ENCODE peak calls at places on chromosomes 16 and 17, in seven cellular contexts. R, S, A, F, W, Y and Z are unnamed samples.
A peak's percentile ranks its signal among the peaks of the same experiment; 100 is the strongest.

GRCh38 chr16:54291981-54292487 is 5.4 kb upstream of the IRX3 start:
- DNase-seq in R (no peak), S (no peak), A (no peak), F (no peak), W (no peak), Y (no peak), Z (no peak)

GRCh38 chr16:64830653-64831052 is 291.2 kb downstream of the CDH11 start:
- DNase-seq in R (no peak), S (no peak), A (no peak), F (no peak), W (no peak), Y (no peak), Z (no peak)

GRCh38 chr16:50956637-50957036 is 194.4 kb downstream of the SALL1 start:
- DNase-seq in R (no peak), S (no peak), A (no peak), F (no peak), W (no peak), Y (no peak), Z (no peak)

GRCh38 chr16:75606507-75606906 is 16.6 kb downstream of the ADAT1 start:
- DNase-seq in R (no peak), S (no peak), A (no peak), F (no peak), W (no peak), Y (no peak), Z (no peak)

GRCh38 chr16:5523794-5524193 is 426.2 kb upstream of the EEF2KMT start:
- DNase-seq in R (no peak), S (no peak), A (no peak), F (no peak), W (no peak), Y (no peak), Z (peak; percentile 68)

GRCh38 chr16:1089822-1090619 is 6.0 kb downstream of the C1QTNF8 start:
- DNase-seq in R (no peak), S (no peak), A (no peak), F (no peak), W (no peak), Y (no peak), Z (no peak)

GRCh38 chr16:56861092-56861610 is 3.9 kb upstream of the SLC12A3 start:
- DNase-seq in R (no peak), S (no peak), A (peak; percentile 22), F (no peak), W (no peak), Y (no peak), Z (peak; percentile 44)

GRCh38 chr17:64358261-64358788 is 32.3 kb downstream of the PECAM1 start:
- DNase-seq in R (no peak), S (no peak), A (no peak), F (no peak), W (no peak), Y (no peak), Z (no peak)

GRCh38 chr17:7862692-7863437 is 5.1 kb downstream of the CYB5D1 start:
- DNase-seq in R (peak; percentile 54), S (no peak), A (peak; percentile 34), F (peak; percentile 61), W (peak; percentile 77), Y (peak; percentile 44), Z (peak; percentile 80)

GRCh38 chr16:75238853-75239371 is 12.5 kb downstream of the BCAR1 start:
- DNase-seq in R (peak; percentile 80), S (no peak), A (no peak), F (no peak), W (peak; percentile 10), Y (no peak), Z (peak; percentile 56)

GRCh38 chr16:3375680-3376079 is 20.0 kb downstream of the OR2C1 start:
- DNase-seq in R (no peak), S (no peak), A (no peak), F (no peak), W (no peak), Y (no peak), Z (no peak)

GRCh38 chr16:89366561-89367537 is 123.5 kb downstream of the ANKRD11 start:
- DNase-seq in R (no peak), S (peak; percentile 55), A (no peak), F (no peak), W (no peak), Y (no peak), Z (no peak)

GRCh38 chr16:22192261-22193133 is 13.6 kb upstream of the EEF2K start:
- DNase-seq in R (peak; percentile 74), S (peak; percentile 70), A (peak; percentile 60), F (peak; percentile 82), W (no peak), Y (no peak), Z (peak; percentile 33)

GRCh38 chr16:69003500-69003899 is 102.0 kb upstream of the HAS3 start:
- DNase-seq in R (no peak), S (no peak), A (no peak), F (no peak), W (no peak), Y (no peak), Z (no peak)

GRCh38 chr17:70597774-70598173 is 428.4 kb downstream of the KCNJ2 start:
- DNase-seq in R (no peak), S (no peak), A (no peak), F (no peak), W (no peak), Y (no peak), Z (no peak)

GRCh38 chr16:7601100-7601499 is 268.5 kb downstream of the RBFOX1 start:
- DNase-seq in R (no peak), S (no peak), A (no peak), F (no peak), W (no peak), Y (no peak), Z (no peak)

GRCh38 chr16:48558269-48558915 is 51.6 kb downstream of the N4BP1 start:
- DNase-seq in R (peak; percentile 48), S (no peak), A (no peak), F (no peak), W (no peak), Y (no peak), Z (no peak)

GRCh38 chr16:28280881-28281836 is 11.2 kb upstream of the SBK1 start:
- DNase-seq in R (peak; percentile 4), S (no peak), A (no peak), F (no peak), W (no peak), Y (no peak), Z (peak; percentile 46)

GRCh38 chr16:81237942-81238295 is 570 bp upstream of the BCO1 start:
- DNase-seq in R (no peak), S (no peak), A (no peak), F (no peak), W (no peak), Y (no peak), Z (no peak)

GRCh38 chr17:45138911-45139532 is 3.5 kb downstream of the ACBD4 start:
- DNase-seq in R (no peak), S (no peak), A (no peak), F (no peak), W (no peak), Y (no peak), Z (no peak)

GRCh38 chr16:23578096-23578830 is 17.9 kb downstream of the NDUFAB1 start:
- DNase-seq in R (no peak), S (no peak), A (no peak), F (no peak), W (no peak), Y (no peak), Z (no peak)

GRCh38 chr16:7405166-7405565 is 72.5 kb downstream of the RBFOX1 start:
- DNase-seq in R (peak; percentile 65), S (peak; percentile 6), A (no peak), F (no peak), W (no peak), Y (peak; percentile 15), Z (peak; percentile 17)

GRCh38 chr17:74728033-74728701 is 8.9 kb upstream of the RAB37 start:
- DNase-seq in R (no peak), S (no peak), A (no peak), F (no peak), W (no peak), Y (no peak), Z (no peak)

GRCh38 chr17:76204277-76204676 is 36.0 kb downstream of the RNF157 start:
- DNase-seq in R (no peak), S (peak; percentile 74), A (no peak), F (no peak), W (no peak), Y (no peak), Z (no peak)

GRCh38 chr16:9003322-9003721 is 39.6 kb upstream of the USP7 start:
- DNase-seq in R (no peak), S (no peak), A (no peak), F (no peak), W (no peak), Y (no peak), Z (no peak)

GRCh38 chr16:28587386-28587785 is 9.5 kb downstream of the SULT1A2 start:
- DNase-seq in R (no peak), S (no peak), A (no peak), F (no peak), W (no peak), Y (no peak), Z (no peak)